ENCODE peak calls at places on chromosomes 11 and 22, in five cellular contexts. One of them, this sample, is unnamed.

GRCh38 chr11:2772544-2773031 is 72.8 kb upstream of the KCNQ1OT1 start:
- DNase-seq in glutamatergic neuron: peak; percentile 10
- DNase-seq in NCI-H460: no peak
- DNase-seq in stimulated activated CD4-positive, alpha-beta T cell treated with anti-CD3 and anti-CD28 coated beads, Interleukin-1b, Interleukin-23, amount 100 ng/mL, for 1 hour: no peak
- DNase-seq in astrocyte of the spinal cord: peak; percentile 65
- DNase-seq in this sample: no peak

GRCh38 chr11:12556788-12557384 is 117.3 kb upstream of the TEAD1 start:
- DNase-seq in glutamatergic neuron: no peak
- DNase-seq in NCI-H460: peak; percentile 2
- DNase-seq in stimulated activated CD4-positive, alpha-beta T cell treated with anti-CD3 and anti-CD28 coated beads, Interleukin-1b, Interleukin-23, amount 100 ng/mL, for 1 hour: no peak
- DNase-seq in astrocyte of the spinal cord: peak; percentile 90
- DNase-seq in this sample: peak; percentile 5

GRCh38 chr11:17613983-17614382 is 66.9 kb downstream of the OTOG start:
- DNase-seq in glutamatergic neuron: no peak
- DNase-seq in NCI-H460: no peak
- DNase-seq in stimulated activated CD4-positive, alpha-beta T cell treated with anti-CD3 and anti-CD28 coated beads, Interleukin-1b, Interleukin-23, amount 100 ng/mL, for 1 hour: no peak
- DNase-seq in astrocyte of the spinal cord: no peak
- DNase-seq in this sample: no peak

GRCh38 chr11:111770581-111771134 is 4.5 kb upstream of the PPP2R1B start:
- DNase-seq in glutamatergic neuron: no peak
- DNase-seq in NCI-H460: no peak
- DNase-seq in stimulated activated CD4-positive, alpha-beta T cell treated with anti-CD3 and anti-CD28 coated beads, Interleukin-1b, Interleukin-23, amount 100 ng/mL, for 1 hour: no peak
- DNase-seq in astrocyte of the spinal cord: no peak
- DNase-seq in this sample: no peak

GRCh38 chr22:30014244-30014643 is 66.0 kb upstream of the HORMAD2 start:
- DNase-seq in glutamatergic neuron: no peak
- DNase-seq in NCI-H460: no peak
- DNase-seq in stimulated activated CD4-positive, alpha-beta T cell treated with anti-CD3 and anti-CD28 coated beads, Interleukin-1b, Interleukin-23, amount 100 ng/mL, for 1 hour: no peak
- DNase-seq in astrocyte of the spinal cord: no peak
- DNase-seq in this sample: no peak

GRCh38 chr11:111064118-111064517 is 181.4 kb upstream of the POU2AF2 start:
- DNase-seq in glutamatergic neuron: no peak
- DNase-seq in NCI-H460: no peak
- DNase-seq in stimulated activated CD4-positive, alpha-beta T cell treated with anti-CD3 and anti-CD28 coated beads, Interleukin-1b, Interleukin-23, amount 100 ng/mL, for 1 hour: no peak
- DNase-seq in astrocyte of the spinal cord: peak; percentile 90
- DNase-seq in this sample: no peak

GRCh38 chr11:64324692-64325469 is 7.0 kb downstream of the PRDX5 start:
- DNase-seq in glutamatergic neuron: no peak
- DNase-seq in NCI-H460: no peak
- DNase-seq in stimulated activated CD4-positive, alpha-beta T cell treated with anti-CD3 and anti-CD28 coated beads, Interleukin-1b, Interleukin-23, amount 100 ng/mL, for 1 hour: no peak
- DNase-seq in astrocyte of the spinal cord: no peak
- DNase-seq in this sample: no peak

GRCh38 chr11:19426022-19426718 is 185.4 kb upstream of the E2F8 start:
- DNase-seq in glutamatergic neuron: no peak
- DNase-seq in NCI-H460: no peak
- DNase-seq in stimulated activated CD4-positive, alpha-beta T cell treated with anti-CD3 and anti-CD28 coated beads, Interleukin-1b, Interleukin-23, amount 100 ng/mL, for 1 hour: no peak
- DNase-seq in astrocyte of the spinal cord: no peak
- DNase-seq in this sample: no peak

GRCh38 chr11:126720539-126721235 is 279.9 kb downstream of the KIRREL3 start:
- DNase-seq in glutamatergic neuron: no peak
- DNase-seq in NCI-H460: no peak
- DNase-seq in stimulated activated CD4-positive, alpha-beta T cell treated with anti-CD3 and anti-CD28 coated beads, Interleukin-1b, Interleukin-23, amount 100 ng/mL, for 1 hour: no peak
- DNase-seq in astrocyte of the spinal cord: no peak
- DNase-seq in this sample: no peak

GRCh38 chr22:47029244-47030001 is 267.0 kb downstream of the TBC1D22A start:
- DNase-seq in glutamatergic neuron: no peak
- DNase-seq in NCI-H460: no peak
- DNase-seq in stimulated activated CD4-positive, alpha-beta T cell treated with anti-CD3 and anti-CD28 coated beads, Interleukin-1b, Interleukin-23, amount 100 ng/mL, for 1 hour: no peak
- DNase-seq in astrocyte of the spinal cord: no peak
- DNase-seq in this sample: no peak

GRCh38 chr11:22459053-22459452 is 120.9 kb downstream of the SLC17A6 start:
- DNase-seq in glutamatergic neuron: no peak
- DNase-seq in NCI-H460: no peak
- DNase-seq in stimulated activated CD4-positive, alpha-beta T cell treated with anti-CD3 and anti-CD28 coated beads, Interleukin-1b, Interleukin-23, amount 100 ng/mL, for 1 hour: no peak
- DNase-seq in astrocyte of the spinal cord: no peak
- DNase-seq in this sample: no peak

GRCh38 chr11:124194696-124195418 is 11.7 kb downstream of the OR10D3 start:
- DNase-seq in glutamatergic neuron: peak; percentile 41
- DNase-seq in NCI-H460: peak; percentile 68
- DNase-seq in stimulated activated CD4-positive, alpha-beta T cell treated with anti-CD3 and anti-CD28 coated beads, Interleukin-1b, Interleukin-23, amount 100 ng/mL, for 1 hour: no peak
- DNase-seq in astrocyte of the spinal cord: peak; percentile 53
- DNase-seq in this sample: no peak

GRCh38 chr11:83194284-83195175 is 1.0 kb downstream of the ANKRD42 start:
- DNase-seq in glutamatergic neuron: peak; percentile 38
- DNase-seq in NCI-H460: no peak
- DNase-seq in stimulated activated CD4-positive, alpha-beta T cell treated with anti-CD3 and anti-CD28 coated beads, Interleukin-1b, Interleukin-23, amount 100 ng/mL, for 1 hour: no peak
- DNase-seq in astrocyte of the spinal cord: peak; percentile 64
- DNase-seq in this sample: no peak

GRCh38 chr11:43819926-43820325 is 60.7 kb upstream of the ALKBH3 start:
- DNase-seq in glutamatergic neuron: no peak
- DNase-seq in NCI-H460: no peak
- DNase-seq in stimulated activated CD4-positive, alpha-beta T cell treated with anti-CD3 and anti-CD28 coated beads, Interleukin-1b, Interleukin-23, amount 100 ng/mL, for 1 hour: no peak
- DNase-seq in astrocyte of the spinal cord: no peak
- DNase-seq in this sample: no peak

GRCh38 chr11:11408436-11409221 is 55.6 kb upstream of the CSNK2A3 start:
- DNase-seq in glutamatergic neuron: no peak
- DNase-seq in NCI-H460: no peak
- DNase-seq in stimulated activated CD4-positive, alpha-beta T cell treated with anti-CD3 and anti-CD28 coated beads, Interleukin-1b, Interleukin-23, amount 100 ng/mL, for 1 hour: no peak
- DNase-seq in astrocyte of the spinal cord: no peak
- DNase-seq in this sample: no peak

GRCh38 chr11:130636672-130637463 is 188.4 kb downstream of the ADAMTS15 start:
- DNase-seq in glutamatergic neuron: no peak
- DNase-seq in NCI-H460: peak; percentile 11
- DNase-seq in stimulated activated CD4-positive, alpha-beta T cell treated with anti-CD3 and anti-CD28 coated beads, Interleukin-1b, Interleukin-23, amount 100 ng/mL, for 1 hour: no peak
- DNase-seq in astrocyte of the spinal cord: peak; percentile 91
- DNase-seq in this sample: no peak

GRCh38 chr11:57674251-57674650 is 6.3 kb downstream of the ZDHHC5 start:
- DNase-seq in glutamatergic neuron: no peak
- DNase-seq in NCI-H460: no peak
- DNase-seq in stimulated activated CD4-positive, alpha-beta T cell treated with anti-CD3 and anti-CD28 coated beads, Interleukin-1b, Interleukin-23, amount 100 ng/mL, for 1 hour: no peak
- DNase-seq in astrocyte of the spinal cord: no peak
- DNase-seq in this sample: no peak

This sample was measured in SK-N-MC.